ENCODE peak calls at places on chromosomes 12 and 14, in four cellular contexts. One of them, this sample, is unnamed.

GRCh38 chr12:46516238-46516932 is 143.8 kb upstream of the SLC38A2 start:
- DNase-seq in K562: no peak
- DNase-seq in HepG2: no peak
- DNase-seq in HCT116: no peak
- DNase-seq in this sample: no peak

GRCh38 chr14:63203618-63204406 is 431 bp upstream of the RHOJ start:
- DNase-seq in HCT116: no peak
- DNase-seq in K562: no peak
- DNase-seq in HepG2: peak
- DNase-seq in this sample: peak

GRCh38 chr12:33752854-33753253 is 269.4 kb upstream of the ALG10 start:
- DNase-seq in K562: peak
- DNase-seq in HCT116: no peak
- DNase-seq in HepG2: no peak
- DNase-seq in this sample: no peak

GRCh38 chr14:89504084-89504483 is 87.1 kb upstream of the FOXN3 start:
- DNase-seq in K562: no peak
- DNase-seq in HCT116: no peak
- DNase-seq in HepG2: no peak
- DNase-seq in this sample: no peak

GRCh38 chr12:80620281-80620680 is 87.2 kb upstream of the MYF6 start:
- DNase-seq in HCT116: no peak
- DNase-seq in K562: no peak
- DNase-seq in HepG2: no peak
- DNase-seq in this sample: no peak

GRCh38 chr12:96303656-96304055 is 96.6 kb downstream of the CDK17 start:
- DNase-seq in HepG2: no peak
- DNase-seq in K562: no peak
- DNase-seq in HCT116: no peak
- DNase-seq in this sample: no peak

GRCh38 chr12:26633591-26634210 is 199.3 kb downstream of the ITPR2 start:
- DNase-seq in HepG2: peak
- DNase-seq in K562: no peak
- DNase-seq in HCT116: no peak
- DNase-seq in this sample: no peak

GRCh38 chr12:116299548-116300150 is 22.2 kb upstream of the MED13L start:
- DNase-seq in HepG2: no peak
- DNase-seq in K562: no peak
- DNase-seq in HCT116: no peak
- DNase-seq in this sample: no peak

GRCh38 chr14:93619176-93619793 is 169.0 kb downstream of the PRIMA1 start:
- DNase-seq in K562: peak
- DNase-seq in HCT116: peak
- DNase-seq in HepG2: peak
- DNase-seq in this sample: peak

GRCh38 chr12:89126712-89127111 is 225.6 kb downstream of the DUSP6 start:
- DNase-seq in K562: no peak
- DNase-seq in HepG2: no peak
- DNase-seq in HCT116: no peak
- DNase-seq in this sample: no peak

GRCh38 chr14:67999693-68000384 is 180.3 kb downstream of the RAD51B start:
- DNase-seq in HCT116: peak
- DNase-seq in HepG2: no peak
- DNase-seq in K562: no peak
- DNase-seq in this sample: peak

GRCh38 chr12:100368066-100368465 is 11.2 kb downstream of the SLC17A8 start:
- DNase-seq in HepG2: no peak
- DNase-seq in HCT116: no peak
- DNase-seq in K562: no peak
- DNase-seq in this sample: no peak

GRCh38 chr12:5085896-5086295 is 42.2 kb downstream of the KCNA5 start:
- DNase-seq in HCT116: no peak
- DNase-seq in HepG2: no peak
- DNase-seq in K562: no peak
- DNase-seq in this sample: no peak

GRCh38 chr12:34289431-34290190 is 267.3 kb downstream of the ALG10 start:
- DNase-seq in HCT116: no peak
- DNase-seq in K562: no peak
- DNase-seq in HepG2: no peak
- DNase-seq in this sample: no peak

GRCh38 chr12:41345071-41345470 is 157.0 kb downstream of the PDZRN4 start:
- DNase-seq in HCT116: no peak
- DNase-seq in HepG2: no peak
- DNase-seq in K562: no peak
- DNase-seq in this sample: no peak

GRCh38 chr14:62943202-62943601 is 102.1 kb downstream of the KCNH5 start:
- DNase-seq in HepG2: no peak
- DNase-seq in HCT116: no peak
- DNase-seq in K562: no peak
- DNase-seq in this sample: no peak

GRCh38 chr14:101632520-101632919 is 71.2 kb downstream of the DIO3 start:
- DNase-seq in HepG2: no peak
- DNase-seq in HCT116: no peak
- DNase-seq in K562: no peak
- DNase-seq in this sample: no peak

GRCh38 chr12:10361622-10362021 is 28.2 kb downstream of the KLRK1 start:
- DNase-seq in HCT116: no peak
- DNase-seq in K562: no peak
- DNase-seq in HepG2: peak
- DNase-seq in this sample: no peak
- TF ChIP-seq POLR2AphosphoS5 in HCT116: no peak
- TF ChIP-seq POLR2AphosphoS5 in K562: no peak
- TF ChIP-seq POLR2AphosphoS5 in HepG2: no peak
- TF ChIP-seq POLR2AphosphoS5 in this sample: no peak

DNA sequence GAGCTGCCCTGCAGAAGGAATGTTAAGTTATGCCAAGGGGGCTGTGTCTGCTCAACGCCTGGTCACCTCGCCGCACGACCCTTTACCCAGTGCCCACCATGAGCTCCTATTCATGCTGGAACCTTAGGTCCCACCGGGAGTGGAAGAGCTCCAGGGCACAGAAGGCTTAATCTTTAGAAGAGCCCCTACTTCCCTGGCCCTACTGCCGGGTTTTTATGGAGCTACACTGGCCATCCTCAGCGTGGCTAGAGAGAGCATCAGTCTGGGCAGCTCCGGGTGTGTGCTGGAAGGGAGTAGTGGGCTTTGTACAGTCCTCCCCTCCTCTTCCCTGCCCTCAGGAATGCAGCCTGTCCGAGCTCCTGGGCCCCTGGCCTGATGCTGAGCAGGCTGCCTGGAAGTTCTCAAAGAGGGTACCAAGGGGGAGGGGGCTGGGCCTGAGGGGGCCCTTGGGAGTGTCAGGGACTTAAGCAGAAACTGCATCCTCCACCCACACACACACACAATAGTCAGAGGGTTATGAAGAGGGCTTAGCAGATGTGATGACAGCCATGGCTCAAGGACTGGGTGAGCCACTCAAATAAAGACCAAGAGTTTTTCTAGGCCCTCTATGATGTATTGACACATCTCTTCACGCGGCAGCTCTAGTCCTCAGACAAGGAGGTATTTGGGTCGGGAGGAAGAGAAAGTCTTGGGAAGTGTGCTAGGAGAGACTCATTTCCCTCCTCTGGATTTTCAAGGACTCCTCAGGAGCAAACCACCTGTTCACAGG is 16.4 kb upstream of the FIGNL2 start:
- DNase-seq in HCT116: no peak
- DNase-seq in HepG2: no peak
- DNase-seq in K562: no peak
- DNase-seq in this sample: no peak
- H3K4me3 ChIP-seq in HCT116: no peak
- H3K4me3 ChIP-seq in HepG2: no peak
- H3K4me3 ChIP-seq in K562: no peak
- H3K4me3 ChIP-seq in this sample: no peak

DNA sequence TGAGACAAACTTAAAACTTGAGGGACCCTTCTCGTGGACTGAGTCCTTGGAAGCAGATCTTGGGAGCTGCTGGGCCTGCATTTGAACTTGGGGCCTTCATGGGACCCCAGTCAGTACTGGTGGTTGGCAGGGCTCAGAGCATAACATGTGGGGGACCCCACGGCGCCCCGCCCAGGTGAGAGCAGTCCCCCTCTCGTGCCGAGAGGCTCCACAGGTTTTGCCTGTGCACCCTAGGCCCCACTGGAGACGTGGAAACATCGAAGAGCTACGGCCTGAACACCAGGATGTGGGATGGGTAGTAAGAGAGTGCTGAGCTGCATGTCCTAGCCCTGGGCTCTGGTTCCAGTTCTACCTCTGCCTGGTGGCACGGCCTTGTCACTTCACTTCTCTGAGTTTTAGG is 84.1 kb downstream of the CACNA1C start:
- DNase-seq in HCT116: no peak
- DNase-seq in K562: no peak
- DNase-seq in HepG2: no peak
- DNase-seq in this sample: no peak
- TF ChIP-seq TCF7L2 in HCT116: no peak
- TF ChIP-seq TCF7L2 in K562: no peak
- TF ChIP-seq TCF7L2 in HepG2: no peak
- TF ChIP-seq TCF7L2 in this sample: no peak

GRCh38 chr12:78403136-78403535 is 461.4 kb upstream of the SYT1 start:
- DNase-seq in HepG2: no peak
- DNase-seq in K562: no peak
- DNase-seq in HCT116: no peak
- DNase-seq in this sample: no peak

GRCh38 chr12:78403681-78404080 is 460.9 kb upstream of the SYT1 start:
- DNase-seq in HCT116: no peak
- DNase-seq in K562: no peak
- DNase-seq in HepG2: no peak
- DNase-seq in this sample: no peak

GRCh38 chr12:78396538-78396937 is 468.0 kb upstream of the SYT1 start:
- DNase-seq in HepG2: no peak
- DNase-seq in K562: no peak
- DNase-seq in HCT116: no peak
- DNase-seq in this sample: no peak

GRCh38 chr12:78402366-78403134 is 462.0 kb upstream of the SYT1 start:
- DNase-seq in K562: no peak
- DNase-seq in HCT116: no peak
- DNase-seq in HepG2: no peak
- DNase-seq in this sample: no peak

DNA sequence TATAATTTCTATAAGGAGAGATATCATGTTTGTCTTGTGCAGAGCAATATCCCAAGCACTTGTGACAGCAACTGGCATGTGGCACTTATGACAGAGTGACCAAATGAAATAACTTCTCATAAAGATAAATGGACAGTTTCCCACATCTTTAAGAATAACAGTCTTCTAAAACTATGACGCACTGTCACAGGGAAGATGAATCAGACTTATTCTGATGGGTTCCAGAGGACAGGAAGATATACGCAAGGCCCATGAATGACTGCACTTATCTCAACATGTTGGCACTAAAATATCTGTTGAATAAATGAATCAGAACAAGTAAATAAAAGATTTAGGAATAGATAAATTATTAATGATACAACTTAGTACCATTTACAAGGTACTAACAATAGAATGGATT is 465.8 kb upstream of the SYT1 start:
- DNase-seq in K562: no peak
- DNase-seq in HCT116: no peak
- DNase-seq in HepG2: no peak
- DNase-seq in this sample: no peak
- TF ChIP-seq POLR2AphosphoS5 in K562: no peak
- TF ChIP-seq POLR2AphosphoS5 in HCT116: no peak
- TF ChIP-seq POLR2AphosphoS5 in HepG2: no peak
- TF ChIP-seq POLR2AphosphoS5 in this sample: no peak

DNA sequence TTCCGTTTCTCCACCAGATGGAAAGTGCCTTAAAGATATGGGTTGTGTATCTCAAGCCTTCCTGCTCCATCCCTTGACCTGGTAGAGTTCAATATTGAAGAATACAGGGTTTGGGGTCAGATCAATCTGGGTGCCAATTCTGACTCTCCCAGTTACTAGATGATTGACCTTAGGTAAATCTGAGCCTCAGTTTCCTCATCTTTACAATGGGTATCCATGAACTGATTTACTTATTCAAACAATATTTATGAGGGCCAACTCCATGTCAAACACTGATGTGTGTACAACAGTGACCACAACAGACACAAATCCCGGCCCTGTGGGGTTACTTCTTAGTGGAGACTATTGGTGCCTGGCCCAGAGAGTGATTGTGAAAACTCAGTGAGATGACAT is 7.5 kb upstream of the FAIM2 start:
- DNase-seq in K562: no peak
- DNase-seq in HCT116: no peak
- DNase-seq in HepG2: no peak
- DNase-seq in this sample: no peak
- H3K4me3 ChIP-seq in K562: no peak
- H3K4me3 ChIP-seq in HCT116: no peak
- H3K4me3 ChIP-seq in HepG2: no peak
- H3K4me3 ChIP-seq in this sample: no peak

DNA sequence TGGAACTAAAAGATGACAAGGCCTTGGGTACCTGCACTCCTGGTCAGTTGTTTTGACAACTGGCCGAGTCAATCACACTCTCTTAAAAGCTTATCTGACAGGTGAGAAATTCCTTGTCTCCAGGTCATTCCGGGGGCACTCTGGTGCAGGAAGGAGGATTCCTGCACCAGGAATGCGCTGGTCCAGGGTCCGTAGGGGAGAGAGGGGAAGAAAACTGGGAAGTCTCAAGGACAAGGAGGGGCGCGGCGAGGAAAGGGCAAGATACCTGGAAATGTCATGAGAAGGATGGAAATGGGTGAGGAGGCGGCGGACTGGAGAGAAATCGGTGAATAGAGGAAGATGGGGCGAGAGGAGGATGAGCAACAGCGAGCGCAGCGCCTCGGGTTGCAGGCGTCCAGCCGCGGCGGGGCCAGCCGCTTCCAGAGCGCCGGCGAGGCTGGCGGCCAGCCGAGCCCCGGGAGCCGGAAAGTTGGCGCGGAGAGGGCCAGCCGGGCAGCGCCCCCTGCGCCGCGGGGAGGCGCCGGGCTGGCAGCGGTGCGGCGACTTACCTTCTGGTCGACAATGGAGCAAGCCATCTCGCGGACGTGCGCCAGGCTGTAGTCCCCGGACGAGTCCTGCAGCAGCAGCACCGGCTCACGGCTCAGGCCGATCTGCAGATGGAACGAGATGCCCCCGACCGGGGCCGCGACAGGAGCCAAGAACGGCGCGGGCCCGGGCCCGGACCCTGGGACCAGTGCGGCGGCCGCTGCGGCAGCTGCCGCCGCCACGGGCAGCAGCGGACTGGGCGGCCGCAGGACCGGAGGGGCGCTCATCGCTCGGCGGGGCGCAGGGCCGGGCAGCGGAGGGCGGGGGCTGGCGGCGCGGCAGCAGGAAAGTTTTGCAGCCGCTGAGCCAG is 699 bp downstream of the PRKD1 start:
- DNase-seq in K562: peak
- DNase-seq in HCT116: no peak
- DNase-seq in HepG2: peak
- DNase-seq in this sample: no peak
- TF ChIP-seq TCF7L2 in K562: no peak
- TF ChIP-seq TCF7L2 in HCT116: no peak
- TF ChIP-seq TCF7L2 in HepG2: no peak
- TF ChIP-seq TCF7L2 in this sample: no peak

GRCh38 chr12:56206373-56207166 is 15.2 kb downstream of the RNF41 start:
- DNase-seq in HepG2: peak
- DNase-seq in K562: peak
- DNase-seq in HCT116: no peak
- DNase-seq in this sample: no peak
- TF ChIP-seq POLR2AphosphoS5 in HepG2: no peak
- TF ChIP-seq POLR2AphosphoS5 in K562: no peak
- TF ChIP-seq POLR2AphosphoS5 in HCT116: no peak
- TF ChIP-seq POLR2AphosphoS5 in this sample: no peak

This sample was measured in Panc1.